ENCODE peak calls at places on chromosomes 7 and 10, in four cellular contexts. E is WTC11, D is HepG2, Z is K562. M is an unnamed sample.
A peak's percentile ranks its signal among the peaks of the same experiment; 100 is the strongest.

GRCh38 chr7:35975851-35976454 is 175.1 kb downstream of the SEPTIN7 start:
- DNase-seq in Z (peak; percentile 76), E (no peak), D (peak; percentile 68), M (peak; percentile 34)

GRCh38 chr7:46256870-46257528 is 335.9 kb upstream of the IGFBP3 start:
- DNase-seq in Z (no peak), E (no peak), D (no peak), M (no peak)

GRCh38 chr10:87961314-87961713 is 97.9 kb downstream of the PTEN start:
- DNase-seq in D (no peak), Z (no peak), E (no peak), M (no peak)

GRCh38 chr7:95919574-95919973 is 147.2 kb downstream of the DYNC1I1 start:
- DNase-seq in D (no peak), Z (no peak), E (no peak), M (no peak)

GRCh38 chr10:51685768-51686167 is 13.6 kb downstream of the CSTF2T start:
- DNase-seq in E (no peak), D (no peak), Z (no peak), M (no peak)

GRCh38 chr7:140672382-140673062 is at the start of gene ADCK2:
- DNase-seq in D (no peak), Z (peak; percentile 78), E (peak; percentile 69), M (peak; percentile 96)

GRCh38 chr10:12707461-12708185 is 293.9 kb downstream of the CCDC3 start:
- DNase-seq in D (peak; percentile 15), Z (peak; percentile 9), E (peak; percentile 47), M (no peak)

GRCh38 chr10:97593423-97593822 is 3.9 kb downstream of the C10orf62 start:
- DNase-seq in Z (no peak), E (no peak), D (no peak), M (no peak)

GRCh38 chr7:117827861-117828260 is 45.4 kb downstream of the CTTNBP2 start:
- DNase-seq in Z (no peak), E (no peak), D (no peak), M (no peak)

GRCh38 chr7:144777005-144777814 is 58.6 kb downstream of the TPK1 start:
- DNase-seq in Z (no peak), D (no peak), E (no peak), M (no peak)

GRCh38 chr10:101110856-101111523 is 20.1 kb upstream of the TLX1 start:
- DNase-seq in D (no peak), E (no peak), Z (no peak), M (no peak)

GRCh38 chr7:699260-700170 is 27.0 kb upstream of the DNAAF5 start:
- DNase-seq in E (no peak), Z (peak; percentile 65), D (no peak), M (no peak)

GRCh38 chr10:38146579-38147333 is 52.6 kb downstream of the ZNF37A start:
- DNase-seq in Z (no peak), D (no peak), E (no peak), M (no peak)

GRCh38 chr7:51366930-51367613 is 50.5 kb upstream of the COBL start:
- DNase-seq in D (peak; percentile 43), E (peak; percentile 58), Z (peak; percentile 67), M (peak; percentile 80)

GRCh38 chr10:22648547-22648961 is 65.8 kb downstream of the PIP4K2A start:
- DNase-seq in E (no peak), D (no peak), Z (no peak), M (no peak)

GRCh38 chr10:127737563-127738511 is 852 bp downstream of the FOXI2 start:
- DNase-seq in Z (no peak), D (no peak), E (peak; percentile 33), M (no peak)

GRCh38 chr10:1094112-1095057 is 38.2 kb downstream of the WDR37 start:
- DNase-seq in D (no peak), Z (no peak), E (no peak), M (no peak)

GRCh38 chr10:61634711-61635110 is 28.0 kb upstream of the CABCOCO1 start:
- DNase-seq in Z (no peak), D (no peak), E (no peak), M (no peak)

GRCh38 chr10:43231523-43232078 is 35.3 kb downstream of the RASGEF1A start:
- DNase-seq in E (peak; percentile 6), D (no peak), Z (no peak), M (no peak)

GRCh38 chr10:125103466-125104377 is 56.6 kb downstream of the CTBP2 start:
- DNase-seq in Z (no peak), E (no peak), D (no peak), M (no peak)

GRCh38 chr7:120097789-120098188 is 175.2 kb upstream of the KCND2 start:
- DNase-seq in Z (no peak), E (no peak), D (no peak), M (no peak)

GRCh38 chr7:155373359-155374273 is 75.9 kb downstream of the INSIG1 start:
- DNase-seq in D (no peak), Z (no peak), E (peak; percentile 51), M (no peak)
- TF ChIP-seq ELF4 in D (no peak), Z (no peak), E (no peak), M (no peak)

DNA sequence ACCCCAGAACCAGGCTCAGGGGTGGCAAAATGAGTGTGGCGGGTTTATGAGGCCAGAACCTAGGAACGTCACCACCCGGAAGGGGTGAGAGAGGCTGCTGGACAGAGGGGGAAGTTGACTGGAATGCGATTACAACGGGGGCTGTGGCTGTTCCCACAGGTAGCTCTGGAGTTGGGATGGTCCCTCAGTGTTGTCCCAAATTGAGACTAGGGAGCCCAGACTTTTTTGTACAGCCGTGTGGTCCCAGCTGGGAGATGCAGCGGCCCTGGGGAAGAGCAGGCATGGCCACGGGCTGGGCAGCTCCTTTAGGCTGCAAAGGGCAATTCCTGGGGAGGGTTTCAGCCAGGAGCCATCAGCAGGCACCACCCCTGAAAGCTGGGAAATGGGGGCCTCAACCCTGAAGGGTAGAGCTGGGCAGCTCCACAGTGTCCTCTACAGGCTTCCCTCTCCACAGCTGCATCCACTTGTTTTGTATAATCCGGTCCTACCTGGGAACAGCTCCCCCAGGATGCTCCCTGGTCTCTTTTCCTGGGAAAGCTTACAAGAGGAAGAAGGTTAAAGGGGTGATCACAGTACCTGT is 11.0 kb upstream of the GDF10 start:
- DNase-seq in E (no peak), Z (no peak), D (no peak), M (no peak)
- TF ChIP-seq ELF4 in E (no peak), Z (no peak), D (no peak), M (no peak)

GRCh38 chr7:40186586-40186985 is 51.8 kb downstream of the SUGCT start:
- DNase-seq in Z (peak; percentile 5), D (peak; percentile 12), E (no peak), M (no peak)
- TF ChIP-seq ELF4 in Z (no peak), D (no peak), E (no peak), M (no peak)

GRCh38 chr10:132671171-132672154 is 114.5 kb downstream of the NKX6-2 start:
- DNase-seq in Z (peak; percentile 49), E (peak; percentile 24), D (no peak), M (no peak)
- TF ChIP-seq ELF4 in Z (no peak), E (no peak), D (no peak), M (no peak)

GRCh38 chr10:71761541-71762113 is 11.7 kb downstream of the VSIR start:
- DNase-seq in D (no peak), E (peak; percentile 46), Z (peak; percentile 29), M (no peak)
- TF ChIP-seq ELF4 in D (no peak), E (no peak), Z (no peak), M (no peak)

M was measured in HEK293T.